ENCODE peak calls at places on chromosome 12, in four cellular contexts. H, P, S and Q are unnamed samples.
A peak's percentile ranks its signal among the peaks of the same experiment; 100 is the strongest.

GRCh38 chr12:71478277-71478676 is 38.7 kb downstream of the LGR5 start:
- DNase-seq in H (no peak), P (no peak), S (no peak), Q (no peak)

GRCh38 chr12:38775457-38775856 is 129.9 kb downstream of the CPNE8 start:
- DNase-seq in H (no peak), P (no peak), S (no peak), Q (no peak)

GRCh38 chr12:115438314-115438713 is 754.3 kb upstream of the TBX3 start:
- DNase-seq in H (no peak), P (no peak), S (no peak), Q (no peak)

GRCh38 chr12:64718649-64719048 is 40.6 kb downstream of the GNS start:
- DNase-seq in H (no peak), P (no peak), S (no peak), Q (no peak)

GRCh38 chr12:95624544-95624943 is 73.3 kb upstream of the USP44 start:
- DNase-seq in H (no peak), P (no peak), S (no peak), Q (no peak)

GRCh38 chr12:26106347-26106746 is 18.5 kb downstream of the BHLHE41 start:
- DNase-seq in H (no peak), P (no peak), S (no peak), Q (no peak)

GRCh38 chr12:48970702-48971334 is 717 bp downstream of the WNT10B start:
- DNase-seq in H (no peak), P (no peak), S (no peak), Q (no peak)

GRCh38 chr12:47818701-47819543 is 781 bp downstream of the HDAC7 start:
- DNase-seq in H (no peak), P (no peak), S (peak; percentile 91), Q (peak; percentile 82)

GRCh38 chr12:68106160-68106559 is 53.4 kb downstream of the IFNG start:
- DNase-seq in H (peak; percentile 7), P (no peak), S (no peak), Q (no peak)

GRCh38 chr12:110245278-110245868 is 35.7 kb upstream of the ATP2A2 start:
- DNase-seq in H (no peak), P (no peak), S (peak; percentile 68), Q (no peak)

GRCh38 chr12:110846615-110847566 is at the start of gene CCDC63:
- DNase-seq in H (peak; percentile 41), P (peak; percentile 29), S (peak; percentile 77), Q (no peak)

GRCh38 chr12:6772729-6773661 is 675 bp downstream of the LAG3 start:
- DNase-seq in H (no peak), P (no peak), S (no peak), Q (no peak)

GRCh38 chr12:53791735-53792326 is 40.1 kb upstream of the CISTR start:
- DNase-seq in H (no peak), P (no peak), S (no peak), Q (no peak)

GRCh38 chr12:12384601-12385321 is 27.9 kb downstream of the BORCS5 start:
- DNase-seq in H (no peak), P (no peak), S (no peak), Q (no peak)

GRCh38 chr12:127083028-127083949 is 1183.7 kb upstream of the TMEM132C start:
- DNase-seq in H (peak; percentile 86), P (peak; percentile 6), S (no peak), Q (no peak)

GRCh38 chr12:52249041-52249461 is 16.0 kb downstream of the KRT7 start:
- DNase-seq in H (no peak), P (no peak), S (peak; percentile 81), Q (peak; percentile 89)

GRCh38 chr12:83224012-83224411 is 537.3 kb downstream of the TMTC2 start:
- DNase-seq in H (no peak), P (no peak), S (no peak), Q (no peak)

DNA sequence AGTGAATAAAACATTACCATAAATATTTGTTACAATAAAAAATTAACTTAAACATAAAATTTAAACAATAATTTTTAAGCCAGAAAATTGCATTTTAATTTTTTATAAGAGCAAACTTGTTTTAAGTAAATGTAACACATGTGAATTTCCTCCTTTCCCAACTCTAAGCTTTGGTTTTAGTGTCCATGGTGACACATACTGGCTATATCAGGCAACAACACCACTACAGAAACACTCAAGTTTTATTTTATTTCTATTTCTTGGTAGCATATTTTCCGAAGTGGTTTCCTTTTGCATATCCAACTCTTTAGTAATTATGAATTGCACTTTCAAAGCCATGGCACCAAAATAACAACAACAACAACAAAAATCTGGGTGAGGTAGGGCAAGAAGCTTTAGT is 2.2 kb downstream of the NELL2 start:
- DNase-seq in H (peak; percentile 18), P (no peak), S (no peak), Q (no peak)
- H3K4me3 ChIP-seq in H (no peak overlapping the region), P (no peak overlapping the region), S (no peak overlapping the region), Q (no peak overlapping the region)

GRCh38 chr12:89234324-89235114 is 117.8 kb downstream of the DUSP6 start:
- DNase-seq in H (no peak), P (no peak), S (no peak), Q (no peak)
- TF ChIP-seq CTCF in H (no peak), P (no peak), S (no peak), Q (no peak)

GRCh38 chr12:100984821-100985220 is 190.2 kb downstream of the ANO4 start:
- DNase-seq in H (no peak), P (no peak), S (no peak), Q (no peak)

GRCh38 chr12:100991059-100991562 is 196.5 kb downstream of the ANO4 start:
- DNase-seq in H (no peak), P (no peak), S (no peak), Q (no peak)

GRCh38 chr12:100988278-100988625 is 193.7 kb downstream of the ANO4 start:
- DNase-seq in H (no peak), P (no peak), S (no peak), Q (no peak)

GRCh38 chr12:100986595-100987547 is 192.3 kb downstream of the ANO4 start:
- DNase-seq in H (peak; percentile 38), P (no peak), S (no peak), Q (no peak)

DNA sequence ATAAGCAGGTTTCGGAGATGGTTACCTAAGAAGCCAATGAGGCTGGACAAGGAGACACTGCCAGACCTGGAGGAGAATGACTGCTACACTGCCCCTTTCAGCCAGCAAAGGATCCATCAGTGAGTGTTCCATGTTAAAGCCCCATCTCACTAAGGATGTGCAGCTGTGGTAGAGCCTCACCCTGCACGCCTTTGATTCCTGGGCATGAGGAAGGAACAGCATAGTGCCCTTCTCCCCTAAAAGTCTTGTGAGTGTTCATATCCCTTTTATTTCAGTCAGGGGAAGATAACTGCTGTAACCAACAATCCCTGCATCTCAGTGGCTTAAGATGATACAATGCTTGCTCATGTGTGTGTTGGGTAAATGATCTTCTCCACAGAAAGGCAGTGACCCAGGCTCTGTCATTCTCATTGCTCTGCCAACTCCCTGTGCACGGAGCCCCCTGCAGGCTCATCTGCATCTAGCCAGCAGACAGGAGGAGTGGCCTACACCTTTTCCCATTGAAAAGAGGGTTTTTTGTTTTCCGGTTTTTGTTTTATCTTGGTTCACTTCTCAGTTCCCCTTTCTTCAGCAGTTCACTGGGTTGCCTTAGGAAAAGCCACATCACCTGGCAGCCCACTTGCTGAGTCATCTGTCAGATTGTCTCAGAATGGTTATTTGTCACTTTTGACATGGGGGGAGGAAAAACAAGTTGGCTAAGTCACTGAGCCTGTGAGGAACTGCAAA is 193.1 kb downstream of the ANO4 start:
- DNase-seq in H (peak; percentile 22), P (no peak), S (no peak), Q (no peak)
- H3K27ac ChIP-seq in H (no peak overlapping the region), P (no peak overlapping the region), S (no peak overlapping the region), Q (no peak overlapping the region)

DNA sequence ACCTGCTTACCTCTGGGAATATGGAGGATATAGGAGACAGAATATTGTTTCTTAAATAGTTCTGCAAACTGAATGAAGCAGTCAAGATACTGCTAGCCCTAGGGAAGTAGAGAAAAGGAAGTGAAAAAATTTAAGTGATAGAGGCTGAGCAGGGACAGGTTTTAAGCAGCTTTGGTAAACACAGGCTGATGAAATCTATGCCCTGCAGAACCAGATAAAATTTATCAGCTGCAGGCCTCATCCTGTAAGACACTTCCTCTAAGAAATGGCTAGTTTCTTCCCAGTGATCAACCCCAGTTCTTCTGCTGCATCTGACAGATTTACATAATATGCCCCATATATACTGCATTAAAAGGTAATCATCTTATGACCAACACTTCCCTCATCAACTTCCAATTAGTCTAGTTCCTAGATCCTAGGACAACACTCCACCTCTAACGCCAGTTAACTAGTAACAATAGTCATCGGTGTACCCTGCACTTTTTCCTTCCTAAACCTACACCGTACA is 1.3 kb upstream of the ESYT1 start:
- DNase-seq in H (no peak), P (no peak), S (no peak), Q (no peak)
- H3K4me3 ChIP-seq in H (no peak overlapping the region), P (no peak overlapping the region), S (peak overlapping the region; percentile 37), Q (peak overlapping the region; percentile 61)

DNA sequence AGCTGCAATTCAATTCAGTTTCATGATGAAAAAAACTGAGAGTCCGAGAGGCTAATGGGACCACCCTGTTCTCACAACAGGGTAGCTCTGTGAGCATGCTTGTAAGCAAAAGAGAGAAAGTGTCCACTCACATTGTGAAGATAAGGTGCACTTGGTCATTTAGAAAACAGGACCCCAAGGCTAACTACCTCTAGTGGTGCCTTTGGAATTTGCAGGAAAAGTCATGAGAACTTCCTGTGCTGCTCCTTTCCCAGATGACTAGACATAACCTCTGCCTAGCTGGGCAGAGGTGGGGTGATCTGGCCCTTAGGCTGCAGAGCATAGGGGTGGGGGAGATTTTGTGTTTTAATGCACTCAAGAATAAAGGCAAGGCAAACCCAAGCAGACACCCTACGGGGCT is 118.9 kb downstream of the STAB2 start:
- DNase-seq in H (no peak), P (no peak), S (no peak), Q (no peak)
- TF ChIP-seq CTCF in H (no peak), P (no peak), S (no peak), Q (no peak)